ENCODE peak calls at places on chromosomes 4 and X, in four cellular contexts. V is effector memory CD4-positive, alpha-beta T cell; M is cardiac muscle cell; E is AG04449. W is an unnamed sample.

GRCh38 chr4:9976781-9977180 is 44.5 kb downstream of the SLC2A9 start:
- DNase-seq in M (no peak), V (no peak), E (no peak), W (no peak)

GRCh38 chr4:138898282-138898681 is 117.3 kb upstream of the NOCT start:
- DNase-seq in E (no peak), M (peak), V (no peak), W (no peak)

GRCh38 chr4:15457401-15458201 is 12.1 kb upstream of the CC2D2A start:
- DNase-seq in M (peak), V (no peak), E (no peak), W (no peak)

GRCh38 chr4:125022855-125023501 is 291.8 kb upstream of the FAT4 start:
- DNase-seq in E (no peak), V (no peak), M (no peak), W (no peak)

GRCh38 chr4:115234405-115235093 is 121.1 kb upstream of the NDST4 start:
- DNase-seq in M (no peak), V (no peak), E (no peak), W (no peak)

GRCh38 chr4:8071741-8072140 is 86.9 kb downstream of the ABLIM2 start:
- DNase-seq in E (no peak), M (no peak), V (no peak), W (no peak)

GRCh38 chr4:130035391-130035790 is 939.4 kb downstream of the C4orf33 start:
- DNase-seq in E (no peak), V (no peak), M (no peak), W (no peak)

GRCh38 chr4:1856920-1857699 is 1.2 kb upstream of the LETM1 start:
- DNase-seq in E (no peak), V (no peak), M (peak), W (no peak)

GRCh38 chr4:42357325-42357724 is 40.0 kb upstream of the SHISA3 start:
- DNase-seq in M (no peak), E (no peak), V (no peak), W (no peak)

GRCh38 chrX:74931214-74931613 is 6.0 kb upstream of the NEXMIF start:
- DNase-seq in E (no peak), M (no peak), V (no peak), W (no peak)

GRCh38 chr4:174314770-174315169 is 31.1 kb downstream of the CEP44 start:
- DNase-seq in E (no peak), M (peak), V (no peak), W (no peak)

GRCh38 chr4:111717916-111718315 is 427.3 kb upstream of the FAM241A start:
- DNase-seq in E (no peak), V (no peak), M (no peak), W (no peak)

GRCh38 chr4:1846580-1846979 is 9.4 kb downstream of the LETM1 start:
- DNase-seq in E (no peak), V (no peak), M (no peak), W (no peak)

GRCh38 chr4:162804323-162804924 is 362.3 kb downstream of the NAF1 start:
- DNase-seq in V (no peak), E (no peak), M (no peak), W (no peak)

GRCh38 chr4:83709627-83710026 is 173.7 kb downstream of the GPAT3 start:
- DNase-seq in E (no peak), V (no peak), M (no peak), W (no peak)

GRCh38 chr4:111937368-111937767 is 207.9 kb upstream of the FAM241A start:
- DNase-seq in E (no peak), M (peak), V (no peak), W (no peak)

GRCh38 chrX:51155157-51155556 is 177.5 kb upstream of the NUDT10 start:
- DNase-seq in V (no peak), E (no peak), M (no peak), W (no peak)

GRCh38 chr4:89752932-89753598 is 83.9 kb downstream of the SNCA start:
- DNase-seq in E (peak), M (peak), V (no peak), W (no peak)

GRCh38 chr4:87036713-87037112 is 101.9 kb downstream of the AFF1 start:
- DNase-seq in M (no peak), E (no peak), V (no peak), W (no peak)

GRCh38 chr4:2745981-2746806 is 9.9 kb downstream of the TNIP2 start:
- DNase-seq in M (peak), E (no peak), V (peak), W (no peak)

GRCh38 chr4:83486457-83487129 is 1.7 kb upstream of the ABRAXAS1 start:
- DNase-seq in E (no peak), M (no peak), V (no peak), W (no peak)

GRCh38 chrX:115679460-115679859 is 118.5 kb downstream of the PLS3 start:
- DNase-seq in V (no peak), M (peak), E (no peak), W (no peak)

GRCh38 chrX:132093239-132093860 is 34.5 kb downstream of the FRMD7 start:
- DNase-seq in E (no peak), V (no peak), M (no peak), W (no peak)